ENCODE peak calls at places on chromosomes 11 and 22, in five cellular contexts. S is A549, M is neural progenitor cell, D is OCI-LY7, V is ovary. F is an unnamed sample.

GRCh38 chr11:132686827-132687370 is 845.4 kb downstream of the OPCML start:
- DNase-seq in S (no peak), D (no peak), M (no peak), V (no peak), F (peak)

GRCh38 chr11:34501500-34501899 is 12.1 kb downstream of the ELF5 start:
- DNase-seq in M (peak), S (no peak), D (no peak), V (no peak), F (no peak)

GRCh38 chr11:66651011-66651410 is 12.5 kb downstream of the RBM4 start:
- DNase-seq in V (no peak), S (no peak), D (no peak), M (no peak), F (no peak)

GRCh38 chr22:40511604-40512003 is 124.9 kb downstream of the MRTFA start:
- DNase-seq in S (no peak), M (no peak), D (no peak), V (no peak), F (no peak)

GRCh38 chr22:45172872-45173585 is 9.3 kb downstream of the NUP50 start:
- DNase-seq in V (no peak), D (no peak), M (no peak), S (no peak), F (no peak)

GRCh38 chr11:28169816-28170215 is 61.6 kb downstream of the METTL15 start:
- DNase-seq in M (no peak), D (no peak), S (no peak), V (no peak), F (no peak)

GRCh38 chr22:23144926-23145906 is at the start of gene RAB36:
- DNase-seq in D (peak), M (peak), V (peak), S (peak), F (peak)

GRCh38 chr11:18192988-18193387 is 20.4 kb downstream of the MRGPRX4 start:
- DNase-seq in D (peak), S (no peak), V (no peak), M (peak), F (no peak)

GRCh38 chr22:30313527-30314385 is 13.0 kb downstream of the TBC1D10A start:
- DNase-seq in V (no peak), M (no peak), D (no peak), S (no peak), F (no peak)

GRCh38 chr22:35596821-35597220 is 20.3 kb downstream of the MB start:
- DNase-seq in M (no peak), S (no peak), V (peak), D (no peak), F (peak)

GRCh38 chr11:115201121-115201792 is 303.0 kb downstream of the CADM1 start:
- DNase-seq in V (no peak), M (no peak), D (no peak), S (no peak), F (no peak)

GRCh38 chr11:134266841-134267251 is 9.3 kb upstream of the GLB1L3 start:
- DNase-seq in S (no peak), M (no peak), D (no peak), V (no peak), F (no peak)

GRCh38 chr11:106216281-106216680 is 138.8 kb downstream of the AASDHPPT start:
- DNase-seq in M (no peak), V (no peak), S (no peak), D (no peak), F (peak)

GRCh38 chr11:92253945-92254344 is 29.3 kb downstream of the FAT3 start:
- DNase-seq in M (no peak), S (no peak), V (no peak), D (no peak), F (no peak)

GRCh38 chr22:45268167-45268957 is 16.4 kb upstream of the UPK3A start:
- DNase-seq in M (peak), S (peak), V (peak), D (no peak), F (peak)

GRCh38 chr11:114426280-114426679 is 13.0 kb upstream of the REXO2 start:
- DNase-seq in D (no peak), S (no peak), V (no peak), M (no peak), F (no peak)

GRCh38 chr11:46112961-46113617 is 8.2 kb downstream of the PHF21A start:
- DNase-seq in D (peak), V (no peak), S (peak), M (peak), F (peak)

GRCh38 chr11:2547806-2548205 is 103.0 kb downstream of the KCNQ1 start:
- DNase-seq in S (no peak), V (no peak), M (no peak), D (no peak), F (no peak)

GRCh38 chr11:12433571-12434061 is 56.2 kb downstream of the PARVA start:
- DNase-seq in S (no peak), M (no peak), V (no peak), D (no peak), F (no peak)

GRCh38 chr11:117497206-117497951 is 169.7 kb downstream of the CEP164 start:
- DNase-seq in V (no peak), S (no peak), M (no peak), D (no peak), F (no peak)

GRCh38 chr11:57761301-57762234 is at the start of gene CTNND1:
- DNase-seq in S (peak), M (peak), V (peak), D (no peak), F (peak)

GRCh38 chr11:33257897-33258630 is 883 bp downstream of the HIPK3 start:
- DNase-seq in V (peak), M (peak), S (peak), D (peak), F (peak)

GRCh38 chr11:112511906-112512305 is 251.2 kb upstream of the PLET1 start:
- DNase-seq in S (no peak), M (no peak), D (no peak), V (no peak), F (no peak)

GRCh38 chr11:44189986-44190882 is 94.8 kb downstream of the EXT2 start:
- DNase-seq in M (no peak), V (no peak), S (no peak), D (no peak), F (no peak)

GRCh38 chr11:126468102-126468521 is 112.6 kb downstream of the ST3GAL4 start:
- DNase-seq in S (no peak), V (no peak), D (no peak), M (no peak), F (no peak)

GRCh38 chr11:96738311-96738710 is 348.5 kb downstream of the JRKL start:
- DNase-seq in D (no peak), V (no peak), S (no peak), M (no peak), F (no peak)

GRCh38 chr11:45671246-45672171 is 6.1 kb upstream of the CHST1 start:
- DNase-seq in S (no peak), V (no peak), M (no peak), D (no peak), F (no peak)

DNA sequence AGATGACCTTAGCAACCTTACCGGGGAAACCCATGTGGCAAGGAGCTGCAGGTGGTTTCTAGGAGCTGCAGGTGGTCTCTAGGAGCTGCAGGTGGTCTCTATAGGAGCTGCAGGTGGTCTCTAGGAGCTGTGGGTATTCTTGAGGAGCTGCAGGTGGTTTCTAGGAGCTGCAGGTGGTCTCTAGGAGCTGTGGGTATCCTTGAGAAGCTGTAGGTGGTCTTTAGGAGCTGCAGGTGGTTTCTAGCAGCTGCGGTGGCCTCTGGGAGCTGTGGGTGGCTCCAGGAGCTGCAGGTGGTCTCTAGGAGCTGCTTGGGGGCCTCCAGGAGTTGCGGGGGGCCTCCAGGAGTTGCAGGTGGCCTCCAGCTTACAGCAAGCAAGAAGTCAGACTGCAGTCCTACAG is 997.5 kb downstream of the TBC1D22A start:
- DNase-seq in S (no peak), M (no peak), V (no peak), D (no peak), F (no peak)
- H3K4me3 ChIP-seq in S (no peak), M (no peak), V (no peak), D (no peak), F (no peak)

DNA sequence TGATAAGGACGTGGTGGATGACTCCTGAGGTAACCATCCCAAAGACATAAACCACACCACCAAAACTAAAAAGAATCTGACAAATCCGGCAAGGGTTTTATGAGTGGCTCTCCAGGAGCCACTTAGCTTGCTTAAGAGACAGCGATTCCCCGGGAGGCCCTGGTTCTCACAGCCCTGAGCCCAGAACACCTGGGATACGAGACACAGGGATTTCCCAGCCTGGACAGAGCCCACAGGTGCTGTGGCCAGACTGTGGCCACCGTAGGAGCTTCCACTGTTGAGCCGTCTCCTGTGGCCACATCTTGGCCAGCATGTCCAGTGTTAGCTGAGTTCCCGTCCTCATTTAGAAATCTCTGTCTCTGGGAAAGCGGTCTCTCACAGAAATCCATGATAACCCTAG is 71.2 kb upstream of the ASPHD2 start:
- DNase-seq in S (no peak), V (no peak), D (no peak), M (no peak), F (no peak)
- H3K27ac ChIP-seq in S (no peak), V (no peak), D (no peak), M (no peak), F (no peak)

GRCh38 chr11:71370895-71371673 is 77.1 kb downstream of the DHCR7 start:
- DNase-seq in S (no peak), V (no peak), D (peak), M (peak), F (no peak)
- TF ChIP-seq CTCF in S (no peak), V (no peak), D (peak), M (peak), F (no peak)

DNA sequence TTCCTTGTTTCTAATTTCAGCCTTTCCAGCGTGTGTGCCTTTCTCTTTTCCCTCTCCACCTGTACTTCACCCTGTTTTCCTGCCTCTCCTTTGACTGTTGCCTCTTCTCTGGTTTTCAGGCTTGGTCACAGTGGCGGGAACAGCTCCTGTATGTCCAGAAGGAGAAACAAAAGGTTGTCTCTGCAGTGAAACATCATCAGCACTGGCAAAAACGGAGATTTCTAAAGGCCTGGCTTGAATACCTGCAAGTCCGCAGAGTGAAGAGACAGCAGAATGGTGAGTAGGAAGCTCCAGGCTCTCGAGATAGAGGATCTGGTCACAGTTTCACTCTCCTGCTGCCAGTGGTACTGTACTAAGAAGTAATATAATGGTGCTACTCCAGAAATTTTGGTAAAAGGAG is 76.6 kb downstream of the SFI1 start:
- DNase-seq in D (no peak), M (no peak), V (no peak), S (no peak), F (no peak)
- H3K4me3 ChIP-seq in D (no peak), M (no peak), V (no peak), S (no peak), F (no peak)

GRCh38 chr22:50114221-50114981 is 24.6 kb downstream of the MOV10L1 start:
- DNase-seq in D (no peak), S (no peak), M (peak), V (peak), F (no peak)
- H3K27ac ChIP-seq in D (no peak), S (no peak), M (no peak), V (peak), F (no peak)

F was measured in heart right ventricle.